ENCODE peak calls at places on chromosome 14, in six cellular contexts. M is ovary, D is transverse colon, V is natural killer cell, L is H9, C is left lung. U is an unnamed sample.

GRCh38 chr14:66038214-66038977 is 447.8 kb upstream of the CCDC196 start:
- DNase-seq in M (no peak), D (peak), L (no peak), V (no peak), C (peak), U (no peak)

GRCh38 chr14:76922599-76922998 is 96.4 kb downstream of the LRRC74A start:
- DNase-seq in C (no peak), V (no peak), L (no peak), D (no peak), M (no peak), U (no peak)

GRCh38 chr14:34649344-34649743 is 19.4 kb upstream of the SNX6 start:
- DNase-seq in L (no peak), V (no peak), M (no peak), D (no peak), C (no peak), U (no peak)

GRCh38 chr14:76872796-76873432 is 46.7 kb downstream of the LRRC74A start:
- DNase-seq in V (peak), M (peak), C (no peak), L (peak), D (peak), U (no peak)

GRCh38 chr14:69036757-69037506 is 57.8 kb upstream of the ACTN1 start:
- DNase-seq in M (no peak), V (no peak), C (no peak), D (no peak), L (no peak), U (no peak)

GRCh38 chr14:33457021-33457420 is 493.9 kb downstream of the EGLN3 start:
- DNase-seq in L (no peak), M (no peak), V (no peak), C (no peak), D (no peak), U (no peak)

GRCh38 chr14:24943024-24943423 is 106.9 kb downstream of the STXBP6 start:
- DNase-seq in V (no peak), C (no peak), D (peak), M (no peak), L (peak), U (no peak)

GRCh38 chr14:76595266-76595665 is 166.0 kb upstream of the VASH1 start:
- DNase-seq in D (no peak), L (no peak), M (no peak), C (no peak), V (no peak), U (no peak)

GRCh38 chr14:79668941-79669340 is 542.4 kb downstream of the DIO2 start:
- DNase-seq in L (no peak), V (no peak), D (no peak), M (no peak), C (no peak), U (no peak)

GRCh38 chr14:35727764-35728163 is 81.3 kb downstream of the RALGAPA1 start:
- DNase-seq in D (no peak), L (no peak), C (no peak), V (no peak), M (no peak), U (no peak)

GRCh38 chr14:75306917-75307699 is 28.5 kb downstream of the FOS start:
- DNase-seq in V (no peak), D (no peak), M (no peak), C (no peak), L (no peak), U (no peak)

GRCh38 chr14:89589400-89590128 is 172.5 kb upstream of the FOXN3 start:
- DNase-seq in C (peak), D (no peak), M (no peak), V (no peak), L (no peak), U (no peak)

GRCh38 chr14:35352274-35353233 is 52.0 kb downstream of the NFKBIA start:
- DNase-seq in C (peak), V (no peak), M (no peak), D (no peak), L (no peak), U (peak)

GRCh38 chr14:98965061-98965460 is 306.9 kb downstream of the BCL11B start:
- DNase-seq in V (no peak), C (no peak), L (peak), D (no peak), M (no peak), U (no peak)

GRCh38 chr14:94989946-94990345 is 167.4 kb downstream of the DICER1 start:
- DNase-seq in C (no peak), D (no peak), L (no peak), V (no peak), M (no peak), U (no peak)

GRCh38 chr14:101729382-101729781 is 32.1 kb upstream of the PPP2R5C start:
- DNase-seq in V (no peak), D (no peak), L (no peak), C (no peak), M (no peak), U (no peak)

GRCh38 chr14:101408077-101408831 is 153.0 kb upstream of the DIO3 start:
- DNase-seq in C (no peak), M (no peak), D (no peak), L (no peak), V (no peak), U (no peak)

GRCh38 chr14:104639889-104640548 is 35.4 kb upstream of the TMEM179 start:
- DNase-seq in D (peak), C (no peak), V (peak), L (peak), M (no peak), U (peak)
- TF ChIP-seq CTCF in D (peak), C (peak), V (peak), L (peak), M (peak), U (peak)

GRCh38 chr14:56137842-56138241 is 19.6 kb downstream of the PELI2 start:
- DNase-seq in C (no peak), D (no peak), M (no peak), L (peak), V (no peak), U (no peak)

GRCh38 chr14:56133547-56133946 is 15.3 kb downstream of the PELI2 start:
- DNase-seq in V (no peak), M (no peak), D (no peak), C (no peak), L (peak), U (no peak)

GRCh38 chr14:56136571-56137498 is 18.6 kb downstream of the PELI2 start:
- DNase-seq in M (no peak), C (no peak), L (no peak), V (no peak), D (no peak), U (no peak)

GRCh38 chr14:56135668-56136067 is 17.5 kb downstream of the PELI2 start:
- DNase-seq in D (no peak), V (no peak), C (no peak), M (no peak), L (no peak), U (no peak)

GRCh38 chr14:56135001-56135400 is 16.8 kb downstream of the PELI2 start:
- DNase-seq in V (no peak), D (no peak), C (no peak), L (no peak), M (no peak), U (no peak)
- TF ChIP-seq CTCF in V (no peak), D (no peak), C (no peak), L (no peak), M (no peak), U (no peak)

DNA sequence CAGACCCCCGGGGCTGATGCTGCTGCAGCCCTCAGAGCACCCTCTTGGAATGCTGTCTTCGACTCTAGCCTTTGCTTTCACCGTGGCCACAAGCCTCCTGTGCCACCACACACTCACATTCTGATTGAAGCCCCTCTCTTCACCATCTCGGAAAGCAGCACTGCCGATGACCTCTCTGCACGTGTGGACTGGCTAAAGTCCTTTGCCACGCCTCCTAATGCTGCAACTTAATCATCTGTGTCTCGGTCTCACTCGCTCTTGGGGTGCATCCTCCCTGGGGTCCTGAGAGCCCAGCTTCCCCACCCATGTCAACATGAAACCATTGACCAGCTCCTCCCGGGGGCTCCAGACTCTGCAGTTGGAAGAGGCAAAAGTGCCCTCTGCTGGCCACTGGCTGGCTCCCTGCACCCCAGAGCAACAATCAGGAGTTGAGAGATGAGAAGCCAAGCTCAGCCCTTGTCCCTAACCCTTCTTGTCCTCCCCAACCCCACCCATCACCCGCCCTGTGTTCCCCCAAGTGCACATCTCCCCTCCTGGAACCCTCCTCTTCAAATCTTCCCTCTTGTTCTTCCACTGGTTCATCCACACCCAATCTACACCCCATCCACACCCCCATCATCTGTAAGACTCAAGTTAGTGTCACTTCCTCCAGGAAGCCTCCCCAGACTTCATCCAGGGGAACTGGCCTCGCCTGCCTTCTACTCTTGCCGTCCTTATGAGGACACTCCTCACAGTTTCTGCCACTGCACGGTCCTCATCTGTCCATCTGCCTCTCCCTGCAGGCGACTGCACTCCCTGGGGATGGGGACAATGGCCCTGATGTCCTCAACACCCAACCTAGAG is 23.6 kb upstream of the FAM181A start:
- DNase-seq in C (no peak), L (peak), D (no peak), M (no peak), V (no peak), U (no peak)
- TF ChIP-seq CTCF in C (no peak), L (peak), D (no peak), M (no peak), V (no peak), U (peak)

DNA sequence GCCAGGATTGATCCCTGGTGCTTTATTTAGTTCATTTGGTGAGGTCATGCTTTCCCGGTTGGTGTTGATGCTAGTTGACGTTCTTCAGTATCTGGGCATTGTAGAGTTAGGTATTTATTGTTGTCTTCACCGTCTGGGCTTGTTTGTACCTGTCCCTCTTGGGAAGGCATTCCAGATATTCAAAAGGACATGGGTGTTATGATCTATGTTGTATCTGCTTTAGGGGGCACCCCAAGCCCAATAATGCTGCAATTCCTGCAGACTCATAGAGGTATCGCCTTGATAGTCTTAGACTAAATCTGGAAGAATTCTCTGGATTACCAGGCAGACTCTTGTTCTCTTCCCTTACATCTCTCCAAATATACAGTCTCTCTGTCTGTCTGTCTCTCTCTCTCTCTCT is 42.1 kb downstream of the AK7 start:
- DNase-seq in L (no peak), D (no peak), C (no peak), M (no peak), V (no peak), U (no peak)
- TF ChIP-seq CTCF in L (no peak), D (no peak), C (no peak), M (no peak), V (no peak), U (no peak)

DNA sequence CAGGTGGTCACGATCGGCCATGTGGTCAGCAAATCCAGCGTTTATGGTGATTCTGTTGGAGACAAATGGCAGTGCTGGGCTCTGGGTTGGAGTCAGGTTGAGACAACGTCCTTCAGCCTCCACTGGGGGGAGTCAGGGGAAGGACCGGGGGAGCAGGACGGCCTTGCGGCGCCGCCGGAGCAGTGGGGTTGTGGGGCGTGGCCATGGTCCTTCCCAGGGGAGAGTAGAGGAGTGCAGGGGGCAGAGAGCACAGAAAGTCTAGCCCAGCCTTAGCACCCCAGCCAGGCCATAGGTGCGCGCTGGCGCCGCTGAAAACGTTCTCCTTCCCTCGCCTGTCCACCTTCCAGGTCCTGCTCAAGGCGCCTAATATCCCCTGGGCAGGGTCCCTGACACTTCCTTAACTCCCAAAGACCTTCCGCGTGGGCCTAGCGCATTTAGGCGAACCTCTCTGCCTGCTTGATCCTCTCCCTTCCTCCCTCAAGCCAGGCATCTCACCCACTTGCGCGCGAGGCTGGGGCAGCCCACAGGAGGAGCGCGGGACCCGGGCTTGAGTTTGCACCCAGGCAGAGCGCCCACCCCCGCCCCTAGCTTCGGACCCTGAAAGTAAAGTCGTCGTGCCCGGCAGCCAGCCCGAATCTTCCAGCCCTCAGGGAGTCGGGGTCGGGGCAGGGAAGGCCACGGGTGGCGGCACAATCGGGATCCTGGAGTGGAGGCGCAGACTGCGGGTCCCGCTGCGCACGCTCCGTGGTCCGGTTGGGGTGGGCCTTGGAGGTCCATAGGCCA is 3.1 kb upstream of the KIF26A start:
- DNase-seq in C (peak), L (peak), V (no peak), D (no peak), M (peak), U (peak)
- TF ChIP-seq CTCF in C (no peak), L (peak), V (no peak), D (peak), M (no peak), U (peak)

DNA sequence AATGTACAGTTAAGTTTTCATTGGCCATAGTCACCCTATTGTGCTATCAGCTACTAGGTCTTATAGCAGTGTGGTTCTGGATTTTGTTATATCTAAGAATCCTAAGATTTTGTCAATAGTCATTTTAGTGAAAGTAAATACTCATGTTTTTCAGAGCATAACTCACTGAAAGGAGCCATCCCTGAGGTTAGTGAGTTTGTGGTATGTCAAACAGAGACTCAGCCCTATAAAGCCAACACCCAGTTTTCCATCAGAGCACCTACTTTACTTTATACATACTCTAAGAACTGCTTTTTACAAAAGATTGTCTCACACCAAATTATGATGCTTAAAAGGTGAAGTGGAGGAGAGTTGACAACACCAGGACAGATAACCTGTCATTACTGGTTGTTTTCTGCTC is 686.3 kb upstream of the LRFN5 start:
- DNase-seq in M (no peak), V (no peak), L (no peak), D (no peak), C (no peak), U (no peak)
- TF ChIP-seq CTCF in M (no peak), V (no peak), L (no peak), D (no peak), C (no peak), U (no peak)

DNA sequence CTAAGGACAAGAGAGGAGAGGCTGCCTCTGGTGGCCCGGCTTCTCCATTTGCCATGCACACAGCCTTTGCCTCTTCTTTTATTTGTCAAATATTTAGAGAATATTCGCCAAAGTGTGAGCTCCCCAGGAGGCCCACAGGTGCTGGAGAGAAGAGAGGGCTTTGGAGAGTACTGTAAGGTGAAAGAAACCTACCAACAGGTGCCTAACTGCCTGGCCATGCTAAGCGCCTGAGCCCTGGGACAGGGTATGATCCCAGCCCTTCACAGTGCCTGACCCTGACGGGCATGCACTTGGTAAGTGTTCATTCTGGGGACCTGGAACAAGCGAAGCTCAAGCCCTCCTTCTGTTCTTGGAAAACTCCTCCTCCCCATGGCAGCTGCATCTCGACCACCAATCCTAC is 106.1 kb downstream of the DPF3 start:
- DNase-seq in L (no peak), M (no peak), V (no peak), D (no peak), C (no peak), U (no peak)
- TF ChIP-seq CTCF in L (no peak), M (no peak), V (no peak), D (no peak), C (no peak), U (no peak)

GRCh38 chr14:52733824-52734223 is 3.9 kb downstream of the STYX start:
- DNase-seq in L (peak), D (no peak), M (no peak), V (no peak), C (no peak), U (no peak)

GRCh38 chr14:52729585-52729924 is 411 bp upstream of the STYX start:
- DNase-seq in L (no peak), V (no peak), M (no peak), D (no peak), C (no peak), U (no peak)

GRCh38 chr14:52730708-52731111 is 744 bp downstream of the STYX start:
- DNase-seq in D (no peak), L (no peak), C (no peak), V (no peak), M (no peak), U (no peak)

GRCh38 chr14:52724360-52724644 is 5.7 kb upstream of the STYX start:
- DNase-seq in C (no peak), L (no peak), M (no peak), V (no peak), D (no peak), U (no peak)

DNA sequence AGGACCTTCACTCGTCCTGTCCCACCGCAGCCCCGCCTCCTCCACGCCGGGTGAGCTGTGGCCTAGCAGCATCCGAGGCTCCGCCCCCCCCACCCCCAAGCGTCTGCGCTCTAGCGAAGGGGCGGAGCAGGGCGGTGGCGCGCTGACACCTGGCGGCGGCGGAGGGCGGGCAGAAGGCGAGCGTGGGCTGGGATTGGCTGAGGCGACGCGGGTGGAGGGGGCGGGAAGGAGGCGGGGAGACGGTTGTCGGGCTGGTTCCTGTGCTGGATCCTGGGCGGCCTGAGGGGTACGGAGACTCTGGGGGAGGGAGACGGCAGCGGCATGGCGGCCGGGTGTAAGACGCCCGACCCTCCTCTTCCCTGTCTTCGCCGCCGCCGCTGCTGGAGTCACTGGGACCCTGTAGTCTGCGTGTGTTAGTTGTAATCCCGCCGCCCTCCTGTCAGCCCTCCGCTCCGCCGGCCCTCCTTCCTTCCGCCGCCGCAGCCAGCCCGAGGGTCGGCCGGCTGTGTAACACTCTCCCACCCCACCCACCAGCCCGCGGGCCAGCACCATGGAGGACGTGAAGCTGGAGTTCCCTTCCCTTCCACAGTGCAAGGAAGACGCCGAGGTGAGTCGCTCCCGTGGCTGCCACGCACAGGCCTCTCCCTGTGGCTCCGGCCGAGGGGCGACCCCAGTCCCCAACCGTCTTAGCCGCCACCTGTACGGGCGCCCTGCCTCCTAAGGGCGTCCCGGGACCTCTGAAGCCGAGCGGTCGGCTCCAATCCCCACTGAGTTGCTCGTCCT is at the start of gene STYX:
- DNase-seq in C (peak), D (peak), L (peak), V (peak), M (peak), U (peak)
- TF ChIP-seq CTCF in C (peak), D (peak), L (no peak), V (no peak), M (peak), U (peak)